ENCODE peak calls at places on chromosomes 7 and 10, in four cellular contexts. V is GM12891, F is GM12878, T is K562. S is an unnamed sample.

GRCh38 chr7:8125680-8126444 is 136.1 kb downstream of the ICA1 start:
- DNase-seq in V (peak), F (peak), T (no peak), S (peak)

GRCh38 chr7:101138149-101138870 is 11.4 kb downstream of the SERPINE1 start:
- DNase-seq in V (peak), F (peak), T (peak), S (peak)

GRCh38 chr10:47137311-47137851 is 162.6 kb upstream of the GDF10 start:
- DNase-seq in V (no peak), F (no peak), T (no peak), S (no peak)

GRCh38 chr10:68560201-68560915 is at the start of gene TET1:
- DNase-seq in V (peak), F (no peak), T (peak), S (peak)

GRCh38 chr7:51007708-51008505 is 225.2 kb upstream of the GRB10 start:
- DNase-seq in V (no peak), F (no peak), T (no peak), S (no peak)

GRCh38 chr7:30091431-30092386 is 43.1 kb upstream of the MTURN start:
- DNase-seq in V (no peak), F (no peak), T (no peak), S (no peak)

GRCh38 chr10:3150961-3151360 is 21.6 kb downstream of the PITRM1 start:
- DNase-seq in V (no peak), F (no peak), T (no peak), S (no peak)

GRCh38 chr10:117603726-117604125 is 61.2 kb downstream of the EMX2 start:
- DNase-seq in V (no peak), F (no peak), T (no peak), S (no peak)

GRCh38 chr7:54888067-54888735 is 129.2 kb upstream of the SEC61G start:
- DNase-seq in V (no peak), F (no peak), T (no peak), S (no peak)

GRCh38 chr7:26369519-26370385 is 78.1 kb downstream of the SNX10 start:
- DNase-seq in V (no peak), F (no peak), T (peak), S (peak)
- TF ChIP-seq SPI1 in V (no peak), F (no peak), T (no peak), S (no peak)

GRCh38 chr7:119010635-119011034 is 786.1 kb downstream of the ANKRD7 start:
- DNase-seq in V (no peak), F (no peak), T (no peak), S (no peak)
- TF ChIP-seq SPI1 in V (no peak), F (no peak), T (no peak), S (no peak)

GRCh38 chr10:16909271-16909767 is 92.1 kb upstream of the RSU1 start:
- DNase-seq in V (no peak), F (no peak), T (no peak), S (no peak)
- TF ChIP-seq SPI1 in V (no peak), F (no peak), T (no peak), S (no peak)

DNA sequence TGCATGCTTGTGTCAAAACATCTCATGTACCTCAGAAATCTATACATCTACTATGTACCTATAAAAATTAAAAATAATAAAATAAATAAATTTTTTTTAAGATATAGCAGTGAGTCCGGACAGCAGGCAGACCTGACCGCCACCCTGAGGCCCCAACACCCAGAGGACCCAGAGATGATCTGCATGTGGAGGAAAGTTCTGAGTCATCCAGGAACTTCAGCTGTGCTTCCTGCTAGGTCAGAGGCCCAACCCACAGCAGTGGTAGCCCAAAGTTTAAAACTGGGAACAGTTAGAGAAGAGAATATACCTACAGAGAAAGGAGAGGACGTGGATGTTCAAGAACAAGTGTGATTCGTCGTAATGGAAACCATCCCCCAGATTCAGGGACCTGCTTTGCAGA is 683.7 kb upstream of the NRP1 start:
- DNase-seq in V (no peak), F (no peak), T (no peak), S (no peak)
- TF ChIP-seq SPI1 in V (no peak), F (no peak), T (no peak), S (no peak)

GRCh38 chr10:85641479-85641967 is 725.1 kb downstream of the GRID1 start:
- DNase-seq in V (no peak), F (no peak), T (no peak), S (no peak)

GRCh38 chr10:85638797-85639196 is 727.8 kb downstream of the GRID1 start:
- DNase-seq in V (no peak), F (no peak), T (no peak), S (no peak)

GRCh38 chr10:85635650-85636049 is 730.9 kb downstream of the GRID1 start:
- DNase-seq in V (no peak), F (no peak), T (no peak), S (no peak)
- TF ChIP-seq SPI1 in V (no peak), F (no peak), T (no peak), S (no peak)

GRCh38 chr7:90551036-90551435 is 45.1 kb upstream of the CDK14 start:
- DNase-seq in V (no peak), F (no peak), T (no peak), S (no peak)
- TF ChIP-seq SPI1 in V (no peak), F (no peak), T (no peak), S (no peak)

S was measured in HL-60.